ENCODE peak calls at places on chromosomes 6 and 20, in seven cellular contexts. M is posterior cingulate gyrus; S is left ventricle myocardium inferior; N is memory B cell; C is CD4-positive, alpha-beta T cell; T is activated naive CD4-positive, alpha-beta T cell treated with anti-CD3 and anti-CD28 coated beads, Interleukin-2, amount 10 ng/mL, durations not matched to agents 7 days and 5 days; A is GM04504. H is an unnamed sample.

GRCh38 chr6:43969158-43969981 is 157.9 kb downstream of the MRPL14 start:
- DNase-seq in M (no peak), S (no peak), N (no peak), C (no peak), T (no peak), A (no peak), H (no peak)

GRCh38 chr6:42771741-42772100 is 10.1 kb upstream of the BICRAL start:
- DNase-seq in M (no peak), S (no peak), N (no peak), C (no peak), T (peak; percentile 35), A (no peak), H (no peak)

GRCh38 chr6:121297699-121298098 is 36.6 kb downstream of the TBC1D32 start:
- DNase-seq in M (no peak), S (no peak), N (no peak), C (no peak), T (no peak), A (no peak), H (no peak)

GRCh38 chr20:37276494-37277252 is 12.8 kb upstream of the MANBAL start:
- DNase-seq in M (no peak), S (peak; percentile 41), N (no peak), C (no peak), T (peak; percentile 38), A (peak; percentile 64), H (peak; percentile 62)

GRCh38 chr6:74551896-74552295 is 654.0 kb downstream of the COL12A1 start:
- DNase-seq in M (no peak), S (no peak), N (no peak), C (no peak), T (no peak), A (no peak), H (no peak)

GRCh38 chr20:19603390-19603753 is 154.7 kb upstream of the RIN2 start:
- DNase-seq in M (no peak), S (no peak), N (no peak), C (no peak), T (no peak), A (no peak), H (no peak)

GRCh38 chr6:28693033-28693750 is 167.5 kb downstream of the GPX5 start:
- DNase-seq in M (no peak), S (no peak), N (no peak), C (no peak), T (no peak), A (no peak), H (peak; percentile 25)

GRCh38 chr6:18491303-18492090 is 104.3 kb downstream of the RNF144B start:
- DNase-seq in M (no peak), S (no peak), N (no peak), C (no peak), T (no peak), A (no peak), H (no peak)

GRCh38 chr6:83417880-83418663 is 12.8 kb downstream of the ME1 start:
- DNase-seq in M (no peak), S (no peak), N (no peak), C (no peak), T (no peak), A (no peak), H (peak; percentile 35)